ENCODE peak calls at places on chromosome 7, in nine cellular contexts. L is MM.1S, R is dorsolateral prefrontal cortex, T is K562, J is stomach, W is neural progenitor cell, Q is RWPE1, E is heart right ventricle, X is Panc1. H is an unnamed sample.

GRCh38 chr7:42269161-42269560 is 32.2 kb upstream of the GLI3 start:
- DNase-seq in L (peak), R (no peak), T (no peak), J (no peak), W (no peak), Q (no peak), E (no peak), X (no peak), H (peak)

GRCh38 chr7:39644170-39644569 is 20.8 kb downstream of the RALA start:
- DNase-seq in L (no peak), R (no peak), T (no peak), J (no peak), W (no peak), Q (peak), E (no peak), X (no peak), H (peak)

GRCh38 chr7:39407139-39407538 is 159.1 kb upstream of the YAE1 start:
- DNase-seq in L (no peak), R (no peak), T (no peak), J (no peak), W (no peak), Q (no peak), E (no peak), X (no peak), H (no peak)

GRCh38 chr7:5679741-5680473 is 101.6 kb downstream of the RNF216 start:
- DNase-seq in L (no peak), R (no peak), T (no peak), J (no peak), W (no peak), Q (no peak), E (peak), X (no peak), H (no peak)

GRCh38 chr7:5631752-5632151 is 149.7 kb downstream of the RNF216 start:
- DNase-seq in L (no peak), R (no peak), T (no peak), J (no peak), W (no peak), Q (no peak), E (no peak), X (no peak), H (no peak)

GRCh38 chr7:95412075-95412474 is 15.9 kb upstream of the PON3 start:
- DNase-seq in L (no peak), R (no peak), T (no peak), J (no peak), W (no peak), Q (no peak), E (no peak), X (no peak), H (no peak)

GRCh38 chr7:35714862-35715261 is 19.9 kb upstream of the HERPUD2 start:
- DNase-seq in L (no peak), R (peak), T (no peak), J (no peak), W (no peak), Q (no peak), E (no peak), X (no peak), H (no peak)

GRCh38 chr7:88835147-88835728 is 39.7 kb upstream of the TEX47 start:
- DNase-seq in L (peak), R (no peak), T (peak), J (no peak), W (peak), Q (peak), E (no peak), X (peak), H (peak)

GRCh38 chr7:9242604-9243003 is 809.2 kb downstream of the NXPH1 start:
- DNase-seq in L (peak), R (no peak), T (no peak), J (no peak), W (no peak), Q (no peak), E (no peak), X (no peak), H (no peak)

GRCh38 chr7:101787864-101788263 is 29.6 kb upstream of the CUX1 start:
- DNase-seq in L (no peak), R (no peak), T (no peak), J (no peak), W (no peak), Q (no peak), E (no peak), X (no peak), H (no peak)

DNA sequence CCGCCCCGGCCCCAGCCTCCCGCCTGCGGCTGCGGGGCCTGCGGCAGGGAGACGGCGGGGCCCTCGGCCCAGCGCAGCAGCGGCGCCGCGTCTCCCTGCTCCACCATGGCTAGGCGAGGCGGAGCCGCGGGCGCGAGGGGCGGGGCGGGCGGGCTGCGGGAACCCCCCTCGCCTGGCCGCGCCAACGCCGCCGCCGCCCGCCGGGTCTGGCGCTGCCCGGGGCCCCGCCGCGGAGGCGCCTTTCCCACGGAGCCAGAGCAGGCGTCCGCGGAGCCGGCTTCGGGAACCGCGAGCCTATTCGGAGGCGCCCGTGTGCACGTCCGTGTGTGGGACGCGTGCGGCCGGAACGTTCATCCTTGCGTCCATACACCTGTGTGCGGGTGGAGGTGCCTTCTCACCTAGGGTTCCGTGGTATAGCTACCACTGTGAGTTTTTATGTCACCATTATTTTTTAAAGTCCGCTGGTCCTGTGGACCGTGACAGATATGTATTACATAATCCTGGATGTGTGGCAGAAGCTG is at the start of gene DENND11:
- DNase-seq in L (peak), R (peak), T (peak), J (peak), W (peak), Q (peak), E (peak), X (no peak), H (no peak)
- H3K27ac ChIP-seq in L (no peak), R (peak), T (no peak), J (peak), W (no peak), Q (peak), E (peak), X (no peak), H (no peak)

GRCh38 chr7:22200238-22200637 is 156.7 kb downstream of the RAPGEF5 start:
- DNase-seq in L (no peak), R (no peak), T (no peak), J (no peak), W (no peak), Q (no peak), E (no peak), X (no peak), H (no peak)

GRCh38 chr7:22204312-22204711 is 152.6 kb downstream of the RAPGEF5 start:
- DNase-seq in L (no peak), R (no peak), T (no peak), J (no peak), W (no peak), Q (no peak), E (no peak), X (no peak), H (no peak)

GRCh38 chr7:22200777-22201176 is 156.2 kb downstream of the RAPGEF5 start:
- DNase-seq in L (peak), R (no peak), T (no peak), J (no peak), W (no peak), Q (no peak), E (no peak), X (no peak), H (no peak)

GRCh38 chr7:22201182-22201880 is 155.6 kb downstream of the RAPGEF5 start:
- DNase-seq in L (no peak), R (no peak), T (no peak), J (no peak), W (no peak), Q (no peak), E (no peak), X (no peak), H (no peak)

GRCh38 chr7:22202141-22202540 is 154.8 kb downstream of the RAPGEF5 start:
- DNase-seq in L (no peak), R (no peak), T (no peak), J (no peak), W (no peak), Q (no peak), E (no peak), X (no peak), H (no peak)
- H3K27ac ChIP-seq in L (no peak), R (no peak), T (no peak), J (no peak), W (no peak), Q (no peak), E (no peak), X (no peak), H (no peak)

DNA sequence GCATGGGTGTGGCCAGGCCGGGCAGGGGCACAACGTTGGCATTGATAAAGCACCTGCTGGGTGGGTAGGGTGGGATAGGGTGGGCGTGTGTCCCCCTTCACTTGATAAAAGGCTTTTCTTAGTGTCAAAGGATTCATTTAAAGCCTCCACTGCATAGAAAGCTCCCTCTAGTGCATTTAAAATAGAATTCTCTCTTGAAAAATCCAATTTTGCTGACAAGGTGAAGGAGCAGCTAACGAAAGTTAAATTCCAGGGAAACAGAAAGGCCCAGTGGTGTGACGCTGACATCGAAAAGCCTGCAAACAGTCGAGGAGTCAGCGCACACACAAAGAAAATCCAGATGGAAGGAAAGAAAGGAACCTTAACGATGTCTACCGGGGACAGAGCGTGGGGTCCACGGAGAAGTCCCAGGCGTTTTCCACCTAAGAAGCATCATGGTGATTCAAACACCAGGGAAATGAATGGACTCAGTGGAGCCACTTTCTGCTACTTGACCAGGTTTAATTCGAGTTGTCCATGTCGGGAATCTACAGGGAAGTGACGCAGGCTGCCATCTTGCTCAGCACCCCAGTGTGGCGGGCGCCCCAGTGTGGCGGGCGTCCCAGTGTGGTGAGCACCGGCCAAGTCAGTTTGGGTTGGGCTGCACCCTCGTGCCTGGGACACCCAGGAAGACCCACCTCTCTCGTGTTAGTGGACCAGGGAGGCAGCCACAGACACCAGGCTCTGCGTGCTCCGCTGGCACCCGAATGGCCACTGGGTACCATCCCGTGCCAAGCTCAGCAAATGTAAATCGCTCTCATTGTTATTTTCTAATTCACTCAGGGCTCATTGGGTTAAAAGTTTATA is 217.8 kb downstream of the DNAJB6 start:
- DNase-seq in L (no peak), R (no peak), T (no peak), J (no peak), W (no peak), Q (no peak), E (no peak), X (no peak), H (no peak)
- H3K27ac ChIP-seq in L (no peak), R (no peak), T (no peak), J (no peak), W (no peak), Q (no peak), E (no peak), X (no peak), H (no peak)

GRCh38 chr7:2662273-2663120 is 25.5 kb upstream of the AMZ1 start:
- DNase-seq in L (no peak), R (no peak), T (no peak), J (no peak), W (no peak), Q (no peak), E (no peak), X (no peak), H (no peak)

GRCh38 chr7:2661602-2662272 is 26.3 kb upstream of the AMZ1 start:
- DNase-seq in L (no peak), R (no peak), T (no peak), J (no peak), W (no peak), Q (no peak), E (no peak), X (no peak), H (no peak)

GRCh38 chr7:2663960-2664359 is 24.0 kb upstream of the AMZ1 start:
- DNase-seq in L (no peak), R (no peak), T (no peak), J (no peak), W (no peak), Q (no peak), E (no peak), X (no peak), H (no peak)

GRCh38 chr7:2665359-2665791 is 22.6 kb upstream of the AMZ1 start:
- DNase-seq in L (no peak), R (no peak), T (peak), J (no peak), W (no peak), Q (no peak), E (no peak), X (no peak), H (no peak)

GRCh38 chr7:2663121-2663886 is 24.7 kb upstream of the AMZ1 start:
- DNase-seq in L (no peak), R (no peak), T (no peak), J (peak), W (no peak), Q (no peak), E (no peak), X (no peak), H (no peak)
- H3K27ac ChIP-seq in L (no peak), R (no peak), T (no peak), J (no peak), W (peak), Q (peak), E (no peak), X (peak), H (no peak)

DNA sequence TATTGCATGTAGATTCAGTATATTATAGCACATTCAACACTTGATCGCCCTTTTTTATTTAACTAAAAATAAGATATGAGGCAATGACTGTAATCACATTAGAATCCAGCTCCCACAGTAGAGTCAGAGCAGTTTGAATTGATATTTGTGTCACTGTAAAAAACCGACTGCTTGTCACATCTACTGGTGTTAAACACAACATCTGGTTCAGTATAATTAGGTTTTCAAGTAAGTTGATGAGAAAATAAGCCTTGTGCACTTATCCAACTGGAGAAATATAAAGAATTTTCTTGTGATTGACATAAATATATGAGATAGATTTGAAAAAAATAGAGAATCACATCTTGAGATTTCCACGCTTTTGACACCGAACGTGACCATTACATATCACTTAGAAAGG is 69.0 kb downstream of the CHRM2 start:
- DNase-seq in L (no peak), R (no peak), T (no peak), J (no peak), W (no peak), Q (no peak), E (no peak), X (no peak), H (no peak)
- H3K27ac ChIP-seq in L (no peak), R (no peak), T (no peak), J (no peak), W (no peak), Q (no peak), E (no peak), X (no peak), H (no peak)

DNA sequence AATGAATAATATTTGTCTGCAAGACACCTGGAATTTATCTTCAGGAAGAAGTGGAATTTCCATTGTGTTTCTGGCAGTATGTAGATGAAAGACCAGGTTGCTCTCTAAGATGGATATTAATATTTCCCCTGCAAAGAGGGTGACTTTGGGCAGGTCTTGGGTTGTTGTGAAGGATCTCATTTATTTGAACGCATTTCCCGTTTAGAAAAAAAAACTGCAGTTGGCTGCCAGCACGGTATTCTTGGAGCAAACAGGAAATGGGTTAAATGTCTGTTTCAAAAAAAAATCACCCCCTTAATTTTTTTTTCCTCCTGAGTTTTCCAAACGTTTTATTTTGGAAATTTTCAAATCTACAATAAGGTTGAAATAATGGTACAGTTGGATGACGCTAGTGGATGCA is 11.5 kb downstream of the EIF4H start:
- DNase-seq in L (no peak), R (no peak), T (no peak), J (no peak), W (no peak), Q (no peak), E (no peak), X (no peak), H (no peak)
- H3K27ac ChIP-seq in L (no peak), R (no peak), T (no peak), J (no peak), W (no peak), Q (no peak), E (peak), X (no peak), H (no peak)

DNA sequence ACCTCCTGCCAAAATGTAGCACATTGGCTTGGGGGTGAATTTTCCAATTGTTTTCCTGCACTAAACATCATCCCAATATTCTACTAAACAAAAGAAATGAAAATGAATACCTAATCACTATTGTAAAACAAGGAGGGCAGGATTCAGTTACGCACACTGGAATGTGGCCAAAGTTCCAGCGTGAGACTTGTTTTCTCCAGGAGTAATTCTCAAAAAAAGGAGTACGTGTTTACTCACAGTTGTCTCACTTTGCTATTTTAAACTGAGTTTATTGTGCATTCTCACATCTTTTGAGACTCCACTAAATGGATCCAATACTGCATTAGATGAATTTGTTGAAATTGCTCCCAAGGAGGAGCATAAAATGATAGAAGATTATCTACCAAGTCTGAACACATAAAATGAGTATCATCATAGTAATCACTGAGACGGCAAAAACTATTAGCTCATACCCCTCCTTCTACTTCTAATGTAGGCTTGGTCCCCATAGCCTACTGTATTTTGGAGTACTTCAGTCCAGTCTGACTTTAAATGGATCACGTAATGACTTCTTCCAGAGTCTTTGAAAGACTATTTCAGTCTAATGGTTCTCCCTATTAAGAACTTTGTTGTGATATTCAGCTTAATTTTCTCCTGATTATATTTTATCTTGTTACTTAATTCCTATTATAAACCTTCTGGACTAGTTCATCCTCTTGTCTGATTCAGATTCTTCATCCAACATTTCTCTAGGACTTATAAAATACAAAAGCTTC is 3.8 kb downstream of the GRM3 start:
- DNase-seq in L (no peak), R (no peak), T (no peak), J (no peak), W (peak), Q (no peak), E (no peak), X (no peak), H (no peak)
- H3K27ac ChIP-seq in L (no peak), R (peak), T (no peak), J (no peak), W (no peak), Q (no peak), E (no peak), X (no peak), H (no peak)

DNA sequence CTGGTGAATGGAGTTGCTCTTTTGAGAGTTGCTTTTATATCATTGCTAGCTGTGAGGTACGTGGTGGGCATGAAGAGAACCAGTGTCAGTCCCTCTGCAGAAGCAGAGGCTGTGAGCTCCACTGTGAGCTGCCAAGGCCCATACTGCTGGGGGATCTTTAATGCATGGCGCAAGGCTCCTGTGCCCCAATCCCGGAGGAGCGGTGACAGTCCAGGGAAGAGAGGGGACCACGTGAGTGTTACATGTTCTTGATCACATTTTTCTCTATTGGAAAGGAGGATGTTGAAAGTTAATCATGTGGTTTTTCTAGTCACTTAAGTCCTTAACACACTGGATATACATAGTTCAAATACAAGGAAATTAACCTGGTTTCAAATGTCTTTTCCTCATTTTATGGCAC is 393.5 kb upstream of the GALNT17 start:
- DNase-seq in L (no peak), R (no peak), T (no peak), J (no peak), W (no peak), Q (no peak), E (no peak), X (no peak), H (no peak)
- H3K27ac ChIP-seq in L (no peak), R (no peak), T (no peak), J (peak), W (no peak), Q (no peak), E (no peak), X (no peak), H (no peak)